ENCODE peak calls at places on chromosomes 5 and 9, in six cellular contexts. One of them, this sample, is unnamed.

GRCh38 chr5:122153774-122154173 is 24.4 kb downstream of the ZNF474 start:
- DNase-seq in IMR-90: peak; percentile 26
- DNase-seq in MM.1S: no peak
- DNase-seq in left ventricle myocardium inferior: no peak
- DNase-seq in stomach: no peak
- DNase-seq in heart left ventricle: no peak
- DNase-seq in this sample: no peak

GRCh38 chr9:91042024-91042423 is 240.4 kb downstream of the SYK start:
- DNase-seq in stomach: no peak
- DNase-seq in MM.1S: no peak
- DNase-seq in left ventricle myocardium inferior: no peak
- DNase-seq in heart left ventricle: no peak
- DNase-seq in IMR-90: no peak
- DNase-seq in this sample: no peak

GRCh38 chr5:172348084-172348483 is 64.5 kb upstream of the UBTD2 start:
- DNase-seq in stomach: peak; percentile 31
- DNase-seq in IMR-90: no peak
- DNase-seq in left ventricle myocardium inferior: no peak
- DNase-seq in heart left ventricle: no peak
- DNase-seq in MM.1S: no peak
- DNase-seq in this sample: no peak

GRCh38 chr9:121604242-121604641 is 47.2 kb upstream of the DAB2IP start:
- DNase-seq in heart left ventricle: peak; percentile 44
- DNase-seq in IMR-90: no peak
- DNase-seq in stomach: peak; percentile 42
- DNase-seq in MM.1S: no peak
- DNase-seq in left ventricle myocardium inferior: no peak
- DNase-seq in this sample: peak; percentile 56

GRCh38 chr9:36450110-36450732 is 50.2 kb upstream of the RNF38 start:
- DNase-seq in IMR-90: peak; percentile 57
- DNase-seq in heart left ventricle: no peak
- DNase-seq in left ventricle myocardium inferior: no peak
- DNase-seq in stomach: no peak
- DNase-seq in MM.1S: peak; percentile 26
- DNase-seq in this sample: no peak

GRCh38 chr9:128787583-128788156 is 617 bp downstream of the TBC1D13 start:
- DNase-seq in MM.1S: peak; percentile 10
- DNase-seq in left ventricle myocardium inferior: no peak
- DNase-seq in IMR-90: no peak
- DNase-seq in heart left ventricle: no peak
- DNase-seq in stomach: no peak
- DNase-seq in this sample: no peak

GRCh38 chr5:96661101-96661840 is 905 bp upstream of the CAST start:
- DNase-seq in stomach: no peak
- DNase-seq in IMR-90: peak; percentile 61
- DNase-seq in MM.1S: peak; percentile 57
- DNase-seq in heart left ventricle: peak; percentile 14
- DNase-seq in left ventricle myocardium inferior: no peak
- DNase-seq in this sample: peak; percentile 24

GRCh38 chr9:13728121-13728520 is 448.6 kb upstream of the MPDZ start:
- DNase-seq in heart left ventricle: no peak
- DNase-seq in stomach: no peak
- DNase-seq in MM.1S: no peak
- DNase-seq in left ventricle myocardium inferior: no peak
- DNase-seq in IMR-90: no peak
- DNase-seq in this sample: no peak

GRCh38 chr5:175695161-175696126 is 37.6 kb downstream of the HRH2 start:
- DNase-seq in IMR-90: no peak
- DNase-seq in heart left ventricle: no peak
- DNase-seq in MM.1S: no peak
- DNase-seq in stomach: no peak
- DNase-seq in left ventricle myocardium inferior: no peak
- DNase-seq in this sample: peak; percentile 39

GRCh38 chr5:31585519-31586270 is 53.2 kb upstream of the PDZD2 start:
- DNase-seq in left ventricle myocardium inferior: no peak
- DNase-seq in stomach: no peak
- DNase-seq in MM.1S: no peak
- DNase-seq in heart left ventricle: no peak
- DNase-seq in IMR-90: peak; percentile 49
- DNase-seq in this sample: no peak

DNA sequence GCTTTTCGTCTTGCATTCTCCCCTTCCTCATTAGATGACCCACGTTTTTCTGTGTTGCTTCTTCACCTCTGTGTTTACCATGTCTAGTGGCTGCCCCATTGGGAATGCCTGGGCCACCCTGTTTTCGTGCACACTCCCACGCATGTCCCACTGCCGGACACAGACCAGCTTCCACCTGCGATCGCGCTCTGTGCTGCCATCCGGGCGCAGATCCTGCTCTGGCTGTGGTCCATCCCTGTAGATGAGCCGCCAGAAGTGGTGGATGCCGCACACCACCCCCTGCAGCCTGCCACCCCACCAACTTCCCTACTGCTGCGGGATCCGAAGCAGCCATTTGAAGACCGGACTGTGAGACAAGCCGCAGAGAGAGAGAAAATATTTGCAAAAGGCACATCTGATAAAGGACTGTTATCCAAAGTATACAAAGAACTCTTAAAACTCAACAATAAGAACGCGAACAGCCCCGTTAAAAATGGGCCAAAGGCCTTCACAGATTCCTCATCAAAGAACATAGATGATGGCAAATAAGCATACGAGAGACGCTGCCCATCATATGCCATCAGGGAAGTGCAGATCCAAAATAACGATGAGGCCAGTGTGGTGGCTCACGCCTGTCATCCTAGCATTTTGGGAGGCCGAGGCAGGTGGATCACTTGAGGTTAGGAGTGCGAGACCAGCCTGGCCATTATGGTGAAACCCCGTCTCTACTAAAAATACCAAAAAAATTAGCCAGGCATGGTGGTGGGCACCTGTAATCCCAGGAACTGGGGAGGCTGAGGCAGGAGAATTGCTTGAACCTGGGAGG is 163.7 kb downstream of the COL23A1 start:
- DNase-seq in left ventricle myocardium inferior: no peak
- DNase-seq in heart left ventricle: no peak
- DNase-seq in MM.1S: no peak
- DNase-seq in IMR-90: no peak
- DNase-seq in stomach: no peak
- DNase-seq in this sample: no peak
- H3K9me3 ChIP-seq in left ventricle myocardium inferior: no peaks in the 10 kb centered on the region
- H3K9me3 ChIP-seq in heart left ventricle: no peaks in the 10 kb centered on the region
- H3K9me3 ChIP-seq in MM.1S: no peaks in the 10 kb centered on the region
- H3K9me3 ChIP-seq in IMR-90: peaks cover 24% of the 10 kb centered on the region
- H3K9me3 ChIP-seq in stomach: no peaks in the 10 kb centered on the region
- H3K9me3 ChIP-seq in this sample: no peaks in the 10 kb centered on the region

GRCh38 chr5:37839441-37840035 is 303 bp downstream of the GDNF start:
- DNase-seq in left ventricle myocardium inferior: peak; percentile 49
- DNase-seq in IMR-90: peak; percentile 73
- DNase-seq in heart left ventricle: peak; percentile 25
- DNase-seq in stomach: no peak
- DNase-seq in MM.1S: peak; percentile 79
- DNase-seq in this sample: peak; percentile 51

GRCh38 chr5:37838933-37839341 is 904 bp downstream of the GDNF start:
- DNase-seq in MM.1S: no peak
- DNase-seq in IMR-90: no peak
- DNase-seq in stomach: no peak
- DNase-seq in heart left ventricle: no peak
- DNase-seq in left ventricle myocardium inferior: no peak
- DNase-seq in this sample: no peak

GRCh38 chr5:37842048-37842447 is 2.2 kb upstream of the GDNF start:
- DNase-seq in heart left ventricle: no peak
- DNase-seq in IMR-90: no peak
- DNase-seq in left ventricle myocardium inferior: no peak
- DNase-seq in MM.1S: no peak
- DNase-seq in stomach: no peak
- DNase-seq in this sample: no peak

GRCh38 chr5:37841223-37841622 is 1.4 kb upstream of the GDNF start:
- DNase-seq in left ventricle myocardium inferior: no peak
- DNase-seq in stomach: no peak
- DNase-seq in IMR-90: no peak
- DNase-seq in MM.1S: no peak
- DNase-seq in heart left ventricle: no peak
- DNase-seq in this sample: no peak

DNA sequence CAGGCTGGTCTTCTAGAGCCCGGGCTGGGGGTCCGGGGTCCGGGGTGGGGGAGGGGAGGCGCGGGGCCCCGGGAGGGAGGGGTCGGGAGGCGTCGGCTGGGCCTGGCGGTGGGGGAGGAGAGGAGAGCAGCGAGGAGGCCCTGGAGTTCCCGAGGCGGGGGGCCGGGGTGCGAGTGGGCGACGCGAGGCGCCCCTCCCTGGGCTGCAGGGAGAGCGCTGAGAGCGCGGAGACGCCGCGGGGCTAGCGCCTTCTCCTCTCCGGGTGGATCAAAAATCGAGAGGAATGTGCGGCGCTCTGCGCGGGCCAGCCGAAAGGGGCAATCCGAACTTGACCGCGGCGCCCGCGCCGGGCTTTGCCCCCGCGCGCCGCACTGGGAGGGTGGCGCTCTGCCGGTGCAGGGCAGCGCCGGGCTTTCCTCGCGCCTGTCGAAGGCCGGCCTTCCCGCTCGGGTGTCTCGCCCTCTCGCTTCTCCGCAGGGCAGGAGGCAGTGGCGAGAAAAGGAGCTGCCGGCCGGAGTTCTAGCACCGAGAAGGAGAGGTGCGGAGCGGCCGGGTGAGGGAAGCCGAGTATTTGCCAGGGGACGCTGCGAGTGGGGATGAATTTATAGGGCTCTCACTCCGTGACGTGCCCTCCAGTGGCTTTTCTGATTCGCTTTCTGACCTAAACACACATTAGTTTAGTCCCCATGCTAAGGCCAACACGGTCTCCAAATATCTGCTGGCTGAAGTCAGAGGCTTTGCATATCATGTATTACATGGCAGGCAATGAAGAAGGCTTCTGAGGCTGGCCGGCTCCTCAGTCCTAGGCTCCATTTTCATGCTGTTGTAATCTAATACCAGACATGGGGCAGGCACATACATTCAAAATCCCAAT is at the start of gene GDNF:
- DNase-seq in stomach: peak; percentile 34
- DNase-seq in heart left ventricle: no peak
- DNase-seq in left ventricle myocardium inferior: peak; percentile 26
- DNase-seq in IMR-90: peak; percentile 77
- DNase-seq in MM.1S: peak; percentile 76
- DNase-seq in this sample: peak; percentile 71
- TF ChIP-seq CTCF in stomach: no peak
- TF ChIP-seq CTCF in heart left ventricle: peak; percentile 8
- TF ChIP-seq CTCF in left ventricle myocardium inferior: peak; percentile 26
- TF ChIP-seq CTCF in IMR-90: peak; percentile 29
- TF ChIP-seq CTCF in MM.1S: peak; percentile 43
- TF ChIP-seq CTCF in this sample: peak; percentile 33

DNA sequence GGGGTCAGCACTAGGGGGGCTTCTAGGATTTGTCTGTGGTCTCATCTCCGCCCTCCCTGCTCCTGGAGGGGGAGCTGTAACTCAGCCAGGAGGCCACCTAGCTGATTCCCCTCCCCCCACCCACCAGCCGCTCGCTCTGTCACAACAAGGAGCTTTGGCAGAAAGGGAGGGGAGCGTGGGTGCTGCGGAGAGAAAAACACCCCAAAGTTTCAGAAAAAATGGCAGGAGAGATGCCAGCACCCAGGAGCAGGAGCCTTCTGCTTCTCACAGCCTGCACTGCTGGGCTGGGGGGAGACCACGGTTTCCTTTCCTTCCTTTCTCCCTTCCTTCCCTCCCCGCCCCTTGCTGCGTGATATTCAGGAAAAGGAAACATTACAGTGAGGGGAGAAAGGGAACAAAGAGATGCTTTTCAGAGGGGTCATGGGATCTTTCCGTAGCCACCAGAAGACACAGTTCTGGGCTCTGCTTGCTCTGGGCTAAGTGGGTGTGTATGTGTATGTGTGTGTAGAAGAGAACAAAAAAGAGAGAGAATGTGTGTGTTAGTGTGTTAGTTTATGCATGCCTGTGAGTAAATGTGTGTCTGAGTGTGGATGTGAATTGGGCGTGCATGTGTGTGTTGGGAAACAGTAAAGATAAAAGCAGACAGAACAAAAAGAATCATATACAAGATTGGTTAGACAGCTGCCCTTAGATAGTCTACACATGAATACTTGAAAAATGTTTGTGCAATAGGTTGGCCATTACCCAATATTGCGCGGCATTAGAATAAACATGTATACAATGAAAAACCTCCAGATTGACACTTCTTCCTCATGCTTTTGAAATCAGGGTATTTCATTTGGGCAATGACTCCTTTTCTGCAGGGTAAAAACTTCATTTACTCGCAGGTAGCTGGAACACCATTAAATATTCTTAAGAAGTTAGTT is 36.4 kb upstream of the HSPA9 start:
- DNase-seq in left ventricle myocardium inferior: no peak
- DNase-seq in stomach: no peak
- DNase-seq in IMR-90: no peak
- DNase-seq in heart left ventricle: no peak
- DNase-seq in MM.1S: no peak
- DNase-seq in this sample: no peak
- H3K4me3 ChIP-seq in left ventricle myocardium inferior: peak overlapping the region; percentile 62
- H3K4me3 ChIP-seq in stomach: peak overlapping the region; percentile 42
- H3K4me3 ChIP-seq in IMR-90: peak overlapping the region; percentile 28
- H3K4me3 ChIP-seq in heart left ventricle: peak overlapping the region; percentile 35
- H3K4me3 ChIP-seq in MM.1S: no peak overlapping the region
- H3K4me3 ChIP-seq in this sample: peak overlapping the region; percentile 24

DNA sequence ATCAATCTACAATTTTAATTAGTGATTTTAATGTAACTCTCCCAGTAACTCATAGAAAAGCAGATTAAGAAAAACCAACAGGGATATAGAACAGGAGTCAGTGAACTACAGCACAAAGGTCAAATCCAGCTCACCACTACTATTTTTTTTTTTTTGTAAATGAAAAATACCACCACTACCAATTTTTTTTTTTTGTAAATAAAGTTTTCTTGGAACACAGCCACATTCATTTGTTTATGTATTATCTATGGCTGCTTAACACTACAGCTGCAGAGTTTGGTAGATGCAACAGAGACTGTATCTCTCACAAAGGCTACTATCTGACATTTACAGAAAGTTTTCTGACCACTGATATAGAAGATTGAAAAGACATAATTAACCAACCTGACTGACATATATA is 11.7 kb downstream of the ZNF510 start:
- DNase-seq in stomach: no peak
- DNase-seq in MM.1S: no peak
- DNase-seq in IMR-90: no peak
- DNase-seq in heart left ventricle: no peak
- DNase-seq in left ventricle myocardium inferior: no peak
- DNase-seq in this sample: no peak
- H3K9me3 ChIP-seq in stomach: peaks cover 42% of the 10 kb centered on the region
- H3K9me3 ChIP-seq in MM.1S: no peaks in the 10 kb centered on the region
- H3K9me3 ChIP-seq in IMR-90: peaks cover 45% of the 10 kb centered on the region
- H3K9me3 ChIP-seq in heart left ventricle: peaks cover 50% of the 10 kb centered on the region
- H3K9me3 ChIP-seq in left ventricle myocardium inferior: peaks cover 100% of the 10 kb centered on the region
- H3K9me3 ChIP-seq in this sample: peaks cover 78% of the 10 kb centered on the region